ENCODE peak calls at places on chromosome 6, in seven cellular contexts. D is body of pancreas; N is natural killer cell; J is naive thymus-derived CD4-positive, alpha-beta T cell; O is SW 1271; B is activated CD8-positive, alpha-beta memory T cell treated with anti-CD3 and anti-CD28 coated beads for 24 hours; E is T-helper 17 cell. L is an unnamed sample.

GRCh38 chr6:116405663-116406329 is 35.0 kb downstream of the DSE start:
- DNase-seq in D (no peak), N (no peak), J (no peak), O (no peak), B (no peak), E (no peak), L (no peak)

GRCh38 chr6:13769034-13769654 is 45.2 kb downstream of the MCUR1 start:
- DNase-seq in D (no peak), N (no peak), J (no peak), O (no peak), B (no peak), E (no peak), L (peak)

GRCh38 chr6:14542670-14543366 is 425.2 kb downstream of the CD83 start:
- DNase-seq in D (no peak), N (no peak), J (no peak), O (no peak), B (peak), E (no peak), L (no peak)

GRCh38 chr6:11538049-11538798 is 675 bp downstream of the TMEM170B start:
- DNase-seq in D (peak), N (no peak), J (peak), O (no peak), B (peak), E (peak), L (peak)

GRCh38 chr6:154039231-154039842 is at the start of gene OPRM1:
- DNase-seq in D (peak), N (no peak), J (peak), O (no peak), B (peak), E (no peak), L (peak)

GRCh38 chr6:16623029-16623653 is 138.1 kb downstream of the ATXN1 start:
- DNase-seq in D (no peak), N (no peak), J (no peak), O (no peak), B (no peak), E (no peak), L (no peak)

GRCh38 chr6:48140221-48140620 is 29.2 kb upstream of the PTCHD4 start:
- DNase-seq in D (no peak), N (no peak), J (no peak), O (no peak), B (no peak), E (no peak), L (no peak)

GRCh38 chr6:10556496-10557391 is 35.6 kb downstream of the GCNT2 start:
- DNase-seq in D (no peak), N (no peak), J (no peak), O (no peak), B (no peak), E (no peak), L (no peak)

GRCh38 chr6:36874016-36874442 is 574 bp downstream of the PPIL1 start:
- DNase-seq in D (peak), N (no peak), J (no peak), O (no peak), B (no peak), E (no peak), L (no peak)